ENCODE peak calls at places on chromosome 15, in five cellular contexts. V is CD4-positive, alpha-beta memory T cell; J is ovary; F is heart right ventricle; Y is pancreas. T is an unnamed sample.

GRCh38 chr15:97177135-97177704 is 783.3 kb upstream of the ARRDC4 start:
- DNase-seq in V (no peak), J (no peak), Y (no peak), F (no peak), T (no peak)

GRCh38 chr15:85743392-85744045 is 51.2 kb downstream of the KLHL25 start:
- DNase-seq in F (no peak), Y (no peak), J (no peak), V (no peak), T (no peak)

GRCh38 chr15:73326157-73326556 is 42.6 kb downstream of the HCN4 start:
- DNase-seq in J (no peak), F (no peak), Y (no peak), V (no peak), T (no peak)

GRCh38 chr15:61621146-61621545 is 392.0 kb upstream of the RORA start:
- DNase-seq in F (no peak), Y (peak), V (no peak), J (no peak), T (no peak)

GRCh38 chr15:87731630-87732029 is 524.9 kb downstream of the NTRK3 start:
- DNase-seq in J (no peak), Y (no peak), V (no peak), F (no peak), T (no peak)

GRCh38 chr15:89096664-89097063 is 8.4 kb downstream of the ABHD2 start:
- DNase-seq in V (no peak), Y (no peak), F (no peak), J (no peak), T (no peak)

GRCh38 chr15:71647479-71647792 is 162.9 kb upstream of the NR2E3 start:
- DNase-seq in Y (no peak), V (no peak), F (no peak), J (no peak), T (peak)

GRCh38 chr15:68379759-68380290 is 52.1 kb downstream of the ITGA11 start:
- DNase-seq in J (no peak), Y (no peak), V (no peak), F (no peak), T (no peak)

GRCh38 chr15:87661481-87661880 is 595.1 kb downstream of the NTRK3 start:
- DNase-seq in V (no peak), J (no peak), F (no peak), Y (no peak), T (no peak)

DNA sequence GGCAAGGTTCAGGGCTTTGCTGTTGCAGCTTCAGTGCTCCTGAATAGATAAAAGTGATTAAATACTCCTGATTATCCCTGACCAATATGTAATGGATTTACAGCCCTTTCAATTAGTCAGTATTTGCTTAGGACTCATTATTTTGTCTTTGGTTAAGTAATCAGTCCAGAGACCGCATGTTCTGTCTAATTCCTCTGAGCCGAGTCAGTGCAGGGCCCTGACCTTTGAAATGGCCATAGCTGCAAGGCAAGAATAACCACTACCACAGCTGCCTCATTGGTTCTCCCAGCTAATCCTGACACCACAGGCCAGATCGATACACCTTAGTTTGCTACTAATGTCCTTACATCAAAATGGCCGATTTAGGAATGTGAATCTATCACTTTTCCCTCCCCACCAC is 65.0 kb downstream of the MEIS2 start:
- DNase-seq in V (no peak), F (no peak), Y (no peak), J (no peak), T (no peak)
- H3K27ac ChIP-seq in V (no peak), F (no peak), Y (no peak), J (no peak), T (peak)

DNA sequence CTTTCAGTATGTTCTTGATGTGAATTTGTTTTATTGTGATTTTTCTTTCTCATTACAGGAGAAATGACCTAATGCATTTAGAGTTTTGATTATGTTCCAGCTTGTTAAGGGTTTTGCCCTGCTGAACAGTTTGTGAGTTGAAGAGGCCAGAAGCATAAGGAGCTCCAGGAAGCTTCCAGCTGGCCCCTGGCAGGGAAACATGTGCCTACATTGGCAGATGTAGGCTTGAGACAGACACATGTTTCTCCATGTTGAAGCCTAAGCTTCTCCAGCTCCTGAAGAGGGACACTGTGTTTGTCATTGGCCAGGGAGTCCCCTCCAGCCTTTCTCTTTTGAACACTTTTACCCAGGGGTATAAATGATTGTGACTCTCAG is 88.4 kb downstream of the ASB7 start:
- DNase-seq in F (no peak), V (no peak), Y (no peak), J (no peak), T (no peak)
- H3K27ac ChIP-seq in F (no peak), V (no peak), Y (no peak), J (no peak), T (no peak)

GRCh38 chr15:33021806-33022389 is 172.6 kb downstream of the FMN1 start:
- DNase-seq in F (no peak), J (no peak), Y (no peak), V (no peak), T (no peak)
- H3K27ac ChIP-seq in F (peak), J (no peak), Y (no peak), V (no peak), T (no peak)

GRCh38 chr15:60054472-60054871 is 50.4 kb downstream of the FOXB1 start:
- DNase-seq in V (no peak), J (no peak), F (no peak), Y (no peak), T (no peak)

GRCh38 chr15:60047701-60048100 is 43.6 kb downstream of the FOXB1 start:
- DNase-seq in V (no peak), Y (no peak), J (no peak), F (no peak), T (no peak)

GRCh38 chr15:60049948-60050347 is 45.8 kb downstream of the FOXB1 start:
- DNase-seq in V (no peak), J (no peak), F (no peak), Y (no peak), T (no peak)

DNA sequence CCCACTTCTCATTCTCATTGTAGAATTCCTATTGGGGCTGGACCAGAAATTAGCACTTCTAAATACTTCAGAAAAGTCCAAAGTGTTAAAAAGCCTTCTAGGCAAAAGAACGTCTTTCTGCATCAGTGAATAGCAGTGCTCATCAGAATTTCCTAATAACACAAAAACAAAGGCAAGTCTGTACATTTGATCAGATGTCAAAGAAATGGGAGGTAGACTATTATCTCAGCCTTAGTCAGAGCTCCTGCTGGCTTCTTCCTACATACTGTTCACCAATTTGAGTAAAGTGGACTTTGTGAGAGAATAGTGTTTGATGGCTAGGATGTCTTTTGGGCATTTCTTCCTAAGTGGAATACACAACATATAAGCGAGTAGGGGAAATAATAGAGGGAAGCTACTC is 48.7 kb downstream of the FOXB1 start:
- DNase-seq in J (no peak), F (no peak), V (no peak), Y (no peak), T (no peak)
- H3K27ac ChIP-seq in J (no peak), F (no peak), V (no peak), Y (no peak), T (no peak)

DNA sequence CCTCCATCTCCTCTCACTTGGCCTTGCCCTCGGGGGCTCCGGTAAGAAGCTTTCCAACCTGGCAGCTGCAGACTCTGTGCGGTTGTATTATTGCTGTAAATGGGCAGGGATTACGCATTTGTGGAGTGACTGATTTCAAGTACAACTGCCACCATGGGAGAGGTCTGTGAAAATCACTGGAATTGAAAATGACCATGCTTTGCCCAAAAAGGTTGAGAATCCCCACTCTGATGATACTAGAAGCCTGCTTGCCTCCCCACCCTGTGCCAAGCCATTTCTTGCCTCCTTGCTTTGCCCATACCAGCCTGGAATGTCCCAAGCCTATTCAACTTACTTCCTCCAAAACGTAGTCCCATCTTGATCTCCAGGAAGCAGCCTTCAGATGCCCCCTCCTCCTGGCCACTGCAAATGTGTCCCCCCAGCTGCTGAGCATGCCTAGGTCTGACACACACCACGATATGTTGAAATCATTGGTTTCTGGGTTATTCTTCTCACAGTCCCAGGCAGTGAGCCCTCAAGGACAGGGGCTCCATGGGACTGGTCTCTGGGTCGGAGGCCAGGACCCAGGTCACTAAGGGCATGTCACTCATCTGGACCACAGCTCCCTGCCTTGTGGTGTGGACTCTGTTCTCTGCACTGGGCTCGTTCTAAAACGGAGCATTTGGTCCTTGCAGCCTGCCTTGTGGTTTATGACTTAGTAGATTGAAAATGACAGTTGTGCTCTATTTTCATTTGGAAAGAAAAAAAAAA is 42.9 kb downstream of the SMAD3 start:
- DNase-seq in J (no peak), V (no peak), F (no peak), Y (no peak), T (no peak)
- H3K27ac ChIP-seq in J (no peak), V (no peak), F (no peak), Y (peak), T (no peak)

DNA sequence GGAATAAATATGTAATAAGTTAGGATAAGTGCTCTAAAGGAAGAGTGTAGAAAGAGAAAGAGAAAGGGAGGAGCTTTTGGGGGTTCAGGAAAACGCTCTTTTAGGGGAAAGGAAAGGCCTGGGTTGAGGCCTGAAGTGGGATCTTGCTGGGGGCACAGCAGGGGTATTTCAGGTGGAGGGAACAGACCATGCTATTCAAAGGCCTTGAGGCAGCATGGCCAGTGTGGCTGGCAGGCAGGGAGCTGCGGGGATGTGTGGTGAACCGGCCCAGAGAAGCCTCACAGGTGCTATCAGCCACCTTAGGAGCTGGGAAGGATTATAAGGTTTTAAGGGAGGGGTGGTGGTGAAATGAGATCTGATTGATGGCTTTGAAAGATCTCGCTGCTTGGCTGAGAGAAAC is 66.6 kb downstream of the LINGO1 start:
- DNase-seq in Y (no peak), V (no peak), J (no peak), F (no peak), T (no peak)
- H3K27ac ChIP-seq in Y (no peak), V (no peak), J (no peak), F (no peak), T (no peak)

DNA sequence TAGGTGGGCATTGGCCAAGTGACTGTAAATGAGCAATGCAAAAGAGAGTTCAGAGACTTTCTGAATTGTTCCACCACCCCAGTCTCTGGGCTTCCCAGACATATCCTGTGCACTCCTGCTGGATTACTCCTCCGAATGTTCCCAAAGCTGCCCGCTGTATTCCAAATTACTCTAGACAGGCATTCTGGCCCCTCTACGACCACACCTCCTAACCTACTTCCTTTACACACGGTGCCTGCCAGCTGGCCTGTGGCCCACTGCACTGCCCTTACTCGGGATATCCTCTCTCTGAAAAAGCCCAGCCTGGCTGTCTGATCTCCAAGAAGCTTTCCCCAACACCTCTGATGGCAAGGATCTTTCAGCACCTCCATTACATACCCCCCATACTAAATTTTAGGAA is 66.6 kb downstream of the DUT start:
- DNase-seq in V (no peak), F (peak), Y (no peak), J (peak), T (no peak)
- H3K27ac ChIP-seq in V (no peak), F (peak), Y (no peak), J (no peak), T (no peak)

DNA sequence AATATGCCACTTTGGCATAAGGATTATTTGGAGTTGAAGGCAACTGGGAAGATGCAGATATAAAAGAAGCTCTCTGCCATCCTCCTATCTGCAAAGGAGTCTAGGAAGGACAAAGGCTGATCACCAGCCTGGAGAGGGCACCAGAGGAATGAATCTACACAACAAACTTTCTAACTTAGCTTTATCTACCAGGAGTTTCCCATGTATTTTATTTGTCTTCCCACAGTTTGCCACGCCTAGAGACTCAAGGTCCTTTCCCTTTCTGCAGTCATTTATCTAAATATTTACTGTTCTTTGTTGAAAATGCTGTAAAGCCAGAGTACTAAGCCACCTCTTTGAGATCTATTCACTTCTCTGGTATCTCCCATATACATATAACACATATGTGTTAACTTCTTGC is 32.2 kb downstream of the GPR176 start:
- DNase-seq in J (no peak), F (no peak), V (no peak), Y (peak), T (no peak)
- H3K27ac ChIP-seq in J (no peak), F (no peak), V (no peak), Y (peak), T (no peak)